ENCODE peak calls at places on chromosome 5, in nine cellular contexts. S, Q, K, M, G, R, B, P and H are unnamed samples.

GRCh38 chr5:42970636-42971559 is 69.2 kb downstream of the ANXA2R start:
- DNase-seq in S (peak), Q (no peak), K (peak), M (peak), G (no peak), R (no peak), B (peak), P (no peak), H (no peak)

GRCh38 chr5:573976-574375 is 38.2 kb upstream of the CEP72 start:
- DNase-seq in S (no peak), Q (no peak), K (no peak), M (no peak), G (no peak), R (no peak), B (no peak), P (no peak), H (peak)

GRCh38 chr5:168591302-168592013 is 12.3 kb upstream of the PANK3 start:
- DNase-seq in S (no peak), Q (no peak), K (no peak), M (no peak), G (no peak), R (peak), B (no peak), P (no peak), H (no peak)

GRCh38 chr5:33794550-33795300 is 97.1 kb downstream of the ADAMTS12 start:
- DNase-seq in S (no peak), Q (no peak), K (peak), M (no peak), G (peak), R (no peak), B (no peak), P (no peak), H (no peak)

GRCh38 chr5:89869346-89869745 is 540.2 kb downstream of the CETN3 start:
- DNase-seq in S (no peak), Q (no peak), K (no peak), M (no peak), G (peak), R (no peak), B (no peak), P (no peak), H (no peak)

GRCh38 chr5:40796487-40796889 is 1.7 kb downstream of the PRKAA1 start:
- DNase-seq in S (no peak), Q (no peak), K (peak), M (no peak), G (peak), R (peak), B (no peak), P (no peak), H (no peak)

GRCh38 chr5:72633649-72634048 is 126.4 kb upstream of the ZNF366 start:
- DNase-seq in S (no peak), Q (no peak), K (peak), M (no peak), G (no peak), R (no peak), B (no peak), P (no peak), H (no peak)

GRCh38 chr5:100889165-100889564 is 13.9 kb downstream of the ST8SIA4 start:
- DNase-seq in S (no peak), Q (peak), K (no peak), M (no peak), G (no peak), R (peak), B (no peak), P (no peak), H (no peak)

GRCh38 chr5:148729182-148729581 is 74.9 kb upstream of the HTR4 start:
- DNase-seq in S (no peak), Q (no peak), K (peak), M (peak), G (no peak), R (peak), B (no peak), P (no peak), H (no peak)

GRCh38 chr5:154771383-154771901 is 16.3 kb downstream of the LARP1 start:
- DNase-seq in S (no peak), Q (no peak), K (peak), M (peak), G (peak), R (no peak), B (no peak), P (no peak), H (peak)

GRCh38 chr5:180352116-180352975 is 790 bp downstream of the GFPT2 start:
- DNase-seq in S (peak), Q (peak), K (peak), M (peak), G (no peak), R (peak), B (peak), P (no peak), H (peak)

GRCh38 chr5:127958421-127959011 is 125.0 kb upstream of the SLC12A2 start:
- DNase-seq in S (no peak), Q (no peak), K (no peak), M (no peak), G (no peak), R (peak), B (no peak), P (no peak), H (no peak)

GRCh38 chr5:151751091-151751490 is 7.3 kb downstream of the ATOX1 start:
- DNase-seq in S (no peak), Q (no peak), K (peak), M (no peak), G (no peak), R (no peak), B (no peak), P (no peak), H (no peak)

GRCh38 chr5:110514030-110514429 is 212.4 kb downstream of the TMEM232 start:
- DNase-seq in S (no peak), Q (no peak), K (no peak), M (no peak), G (no peak), R (no peak), B (no peak), P (no peak), H (no peak)

GRCh38 chr5:97418472-97418871 is 235.4 kb upstream of the RIOK2 start:
- DNase-seq in S (no peak), Q (no peak), K (no peak), M (no peak), G (no peak), R (no peak), B (no peak), P (no peak), H (no peak)

GRCh38 chr5:139382371-139382770 is 726 bp downstream of the SLC23A1 start:
- DNase-seq in S (no peak), Q (no peak), K (no peak), M (no peak), G (no peak), R (peak), B (no peak), P (peak), H (no peak)

GRCh38 chr5:55850839-55851674 is at the start of gene IL31RA:
- DNase-seq in S (no peak), Q (no peak), K (peak), M (no peak), G (peak), R (no peak), B (no peak), P (no peak), H (no peak)

DNA sequence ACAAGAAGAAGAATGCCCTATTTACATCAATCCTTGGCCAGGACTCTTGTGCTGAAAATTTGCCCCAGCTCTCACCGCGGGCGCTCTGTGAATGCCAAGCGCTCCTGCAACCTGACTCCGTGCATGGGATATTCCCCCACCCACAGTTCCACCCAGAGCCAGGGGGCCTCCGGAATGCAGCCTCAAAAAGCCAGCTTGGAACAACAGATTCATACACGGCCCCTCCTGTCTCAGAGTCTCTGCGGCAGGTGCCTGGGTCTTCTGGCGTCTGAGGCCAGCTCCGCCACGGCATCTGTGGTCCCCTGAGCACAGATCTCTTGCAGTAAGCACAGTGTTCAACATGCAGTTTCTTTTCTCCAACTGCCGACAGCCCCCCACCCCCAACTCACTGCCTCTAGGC is 355.6 kb upstream of the IRX2 start:
- DNase-seq in S (no peak), Q (no peak), K (no peak), M (no peak), G (no peak), R (no peak), B (no peak), P (no peak), H (no peak)
- H3K27ac ChIP-seq in S (no peak), Q (no peak), K (no peak), M (peak), G (no peak), R (no peak), B (no peak), P (no peak), H (no peak)

GRCh38 chr5:71589903-71590302 is 2.8 kb downstream of the MCCC2 start:
- DNase-seq in S (no peak), Q (no peak), K (no peak), M (no peak), G (no peak), R (no peak), B (no peak), P (no peak), H (no peak)

GRCh38 chr5:71586941-71587708 is at the start of gene MCCC2:
- DNase-seq in S (peak), Q (peak), K (peak), M (peak), G (peak), R (peak), B (peak), P (peak), H (peak)

GRCh38 chr5:71587709-71588532 is 781 bp downstream of the MCCC2 start:
- DNase-seq in S (no peak), Q (no peak), K (no peak), M (no peak), G (no peak), R (no peak), B (no peak), P (no peak), H (no peak)

GRCh38 chr5:71586052-71586940 is 844 bp upstream of the MCCC2 start:
- DNase-seq in S (no peak), Q (no peak), K (no peak), M (no peak), G (peak), R (no peak), B (no peak), P (no peak), H (no peak)

DNA sequence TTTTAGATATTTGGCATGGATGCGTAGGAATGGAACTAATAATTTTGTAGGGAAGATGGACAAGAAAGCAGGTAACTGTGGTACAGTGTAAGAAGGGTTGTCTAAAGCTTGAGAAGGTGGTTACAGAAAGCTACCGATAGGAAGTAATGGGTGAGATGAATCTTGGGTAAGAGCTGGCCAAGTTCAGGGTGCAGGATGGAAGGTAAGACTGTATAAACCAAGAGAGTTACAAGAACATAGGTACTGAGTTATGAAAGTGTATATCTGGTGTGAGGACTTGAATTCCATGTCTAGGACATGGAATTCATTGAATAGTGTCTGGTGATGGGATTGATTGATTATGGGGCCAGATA is 1.4 kb downstream of the MCCC2 start:
- DNase-seq in S (no peak), Q (no peak), K (no peak), M (no peak), G (no peak), R (no peak), B (no peak), P (no peak), H (no peak)
- H3K4me3 ChIP-seq in S (peak), Q (peak), K (peak), M (no peak), G (peak), R (no peak), B (peak), P (no peak), H (no peak)

DNA sequence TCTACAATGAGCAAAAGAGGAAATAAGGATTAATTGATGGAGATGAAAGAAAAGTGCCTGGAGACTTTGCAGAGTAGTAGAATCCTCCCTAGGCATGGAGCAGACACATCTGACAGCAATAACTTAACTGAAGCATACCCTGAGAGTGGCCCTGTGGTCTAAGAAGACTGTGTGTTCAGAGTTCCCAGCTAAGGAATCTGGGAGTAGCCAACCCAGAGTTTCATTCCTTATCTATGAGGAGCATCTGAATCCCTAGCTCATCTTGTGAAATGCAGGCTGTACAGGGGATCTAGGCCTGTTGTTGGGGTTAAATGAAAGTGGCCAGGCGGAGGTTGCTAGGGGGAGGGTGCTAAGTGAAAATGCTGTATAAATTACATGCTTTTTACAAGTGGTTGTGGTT is 233.1 kb upstream of the FBXL7 start:
- DNase-seq in S (no peak), Q (no peak), K (no peak), M (no peak), G (no peak), R (no peak), B (no peak), P (no peak), H (no peak)
- H3K27ac ChIP-seq in S (no peak), Q (no peak), K (no peak), M (no peak), G (no peak), R (no peak), B (no peak), P (no peak), H (no peak)

GRCh38 chr5:111741270-111741669 is 15.7 kb downstream of the NREP start:
- DNase-seq in S (no peak), Q (no peak), K (peak), M (no peak), G (no peak), R (no peak), B (no peak), P (no peak), H (no peak)

GRCh38 chr5:111742595-111742994 is 14.4 kb downstream of the NREP start:
- DNase-seq in S (no peak), Q (no peak), K (peak), M (no peak), G (no peak), R (peak), B (no peak), P (no peak), H (no peak)

GRCh38 chr5:111743521-111743920 is 13.5 kb downstream of the NREP start:
- DNase-seq in S (no peak), Q (no peak), K (no peak), M (no peak), G (no peak), R (no peak), B (no peak), P (no peak), H (no peak)

GRCh38 chr5:111743993-111744392 is 13.0 kb downstream of the NREP start:
- DNase-seq in S (no peak), Q (no peak), K (peak), M (no peak), G (no peak), R (no peak), B (no peak), P (no peak), H (no peak)

DNA sequence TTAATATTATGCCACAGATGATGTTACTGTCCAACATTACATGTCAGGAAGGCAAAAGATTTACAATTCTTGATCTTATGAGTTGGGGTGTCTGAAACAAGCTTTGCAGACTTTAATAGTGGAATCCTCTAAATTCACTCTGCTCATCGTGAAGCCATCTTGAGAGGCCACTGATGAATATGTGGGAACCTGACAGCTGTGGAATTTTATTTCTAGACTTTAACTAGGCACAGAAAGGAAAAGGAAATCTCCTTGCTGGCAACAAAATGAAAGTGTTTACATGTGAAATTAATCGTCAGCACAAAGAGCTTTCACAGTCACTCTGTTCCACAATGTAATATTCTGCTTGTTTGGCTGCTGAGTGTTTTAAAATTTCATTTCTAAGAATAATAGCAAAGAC is 14.8 kb downstream of the NREP start:
- DNase-seq in S (no peak), Q (no peak), K (no peak), M (no peak), G (no peak), R (no peak), B (no peak), P (no peak), H (no peak)
- H3K4me3 ChIP-seq in S (peak), Q (no peak), K (peak), M (no peak), G (no peak), R (no peak), B (peak), P (no peak), H (peak)

GRCh38 chr5:20286512-20286911 is 298.5 kb upstream of the CDH18 start:
- DNase-seq in S (no peak), Q (no peak), K (peak), M (no peak), G (peak), R (no peak), B (no peak), P (no peak), H (no peak)
- H3K27ac ChIP-seq in S (no peak), Q (no peak), K (no peak), M (no peak), G (peak), R (no peak), B (no peak), P (no peak), H (no peak)